ENCODE peak calls at places on chromosomes 6 and 20, in six cellular contexts. D is adrenal gland, K is fibroblast of the aortic adventitia, N is brain microvascular endothelial cell, Q is K562, G is prostate gland. E is an unnamed sample.

GRCh38 chr6:4961322-4962168 is 42.3 kb downstream of the RPP40 start:
- DNase-seq in Q (no peak), D (no peak), G (no peak), K (no peak), N (no peak), E (no peak)

GRCh38 chr20:32456869-32457421 is 98.8 kb downstream of the ASXL1 start:
- DNase-seq in D (peak; percentile 55), K (no peak), Q (no peak), G (no peak), N (no peak), E (no peak)

GRCh38 chr6:26358511-26358981 is 6.5 kb upstream of the BTN3A2 start:
- DNase-seq in Q (no peak), K (no peak), N (no peak), D (no peak), G (no peak), E (no peak)

GRCh38 chr20:25511183-25511582 is 74.1 kb downstream of the NINL start:
- DNase-seq in Q (no peak), N (no peak), G (no peak), K (no peak), D (no peak), E (no peak)

GRCh38 chr6:154487367-154488275 is 22.9 kb downstream of the CNKSR3 start:
- DNase-seq in D (no peak), N (no peak), Q (no peak), K (no peak), G (no peak), E (peak; percentile 83)

GRCh38 chr6:2038096-2038495 is 207.3 kb downstream of the GMDS start:
- DNase-seq in D (no peak), Q (no peak), N (peak; percentile 8), K (peak; percentile 33), G (no peak), E (no peak)

GRCh38 chr20:25194333-25194972 is 1.1 kb upstream of the ENTPD6 start:
- DNase-seq in D (no peak), Q (no peak), G (no peak), N (no peak), K (no peak), E (no peak)

GRCh38 chr20:59624401-59624800 is 20.1 kb downstream of the PHACTR3 start:
- DNase-seq in K (no peak), Q (no peak), D (no peak), G (no peak), N (no peak), E (no peak)

GRCh38 chr6:137237413-137238170 is 18.4 kb upstream of the IFNGR1 start:
- DNase-seq in N (peak; percentile 83), K (peak; percentile 90), D (no peak), G (no peak), Q (no peak), E (no peak)

GRCh38 chr20:10611357-10611756 is 62.4 kb downstream of the JAG1 start:
- DNase-seq in G (peak; percentile 33), N (peak; percentile 78), Q (peak; percentile 16), D (peak; percentile 32), K (peak; percentile 57), E (no peak)

GRCh38 chr6:107653183-107653580 is 163.3 kb downstream of the SOBP start:
- DNase-seq in Q (peak; percentile 21), D (no peak), K (no peak), G (no peak), N (no peak), E (no peak)

GRCh38 chr6:133208183-133208755 is 32.9 kb upstream of the EYA4 start:
- DNase-seq in N (no peak), G (no peak), K (no peak), D (no peak), Q (no peak), E (no peak)

GRCh38 chr6:163872335-163872734 is 457.8 kb downstream of the QKI start:
- DNase-seq in G (peak; percentile 37), N (peak; percentile 84), D (no peak), Q (no peak), K (peak; percentile 69), E (peak; percentile 8)

GRCh38 chr20:62156592-62157386 is 13.2 kb downstream of the SS18L1 start:
- DNase-seq in G (peak; percentile 30), Q (peak; percentile 80), N (peak; percentile 42), D (peak; percentile 78), K (peak; percentile 39), E (no peak)

GRCh38 chr20:24816907-24817306 is 132.2 kb upstream of the CST7 start:
- DNase-seq in N (no peak), K (no peak), G (no peak), Q (no peak), D (no peak), E (no peak)

GRCh38 chr6:63573140-63573898 is 1.0 kb downstream of the LOC128125822 start:
- DNase-seq in N (peak; percentile 55), K (peak; percentile 76), Q (peak; percentile 53), D (peak; percentile 86), G (peak; percentile 97), E (peak; percentile 73)

GRCh38 chr6:63560806-63561672 is 11.2 kb upstream of the LOC128125822 start:
- DNase-seq in N (no peak), K (peak; percentile 80), G (no peak), Q (no peak), D (no peak), E (no peak)

GRCh38 chr6:76120302-76120701 is 47.8 kb upstream of the IMPG1 start:
- DNase-seq in G (no peak), N (no peak), Q (no peak), K (no peak), D (no peak), E (no peak)

GRCh38 chr6:11692451-11693376 is 85.9 kb downstream of the ADTRP start:
- DNase-seq in K (peak; percentile 28), N (no peak), G (no peak), D (no peak), Q (no peak), E (no peak)

GRCh38 chr6:154751020-154751800 is 18.0 kb downstream of the SCAF8 start:
- DNase-seq in Q (no peak), K (no peak), N (no peak), D (no peak), G (no peak), E (no peak)

GRCh38 chr6:11931296-11932035 is 80.6 kb upstream of the HIVEP1 start:
- DNase-seq in K (no peak), D (no peak), Q (peak; percentile 92), G (no peak), N (no peak), E (no peak)

DNA sequence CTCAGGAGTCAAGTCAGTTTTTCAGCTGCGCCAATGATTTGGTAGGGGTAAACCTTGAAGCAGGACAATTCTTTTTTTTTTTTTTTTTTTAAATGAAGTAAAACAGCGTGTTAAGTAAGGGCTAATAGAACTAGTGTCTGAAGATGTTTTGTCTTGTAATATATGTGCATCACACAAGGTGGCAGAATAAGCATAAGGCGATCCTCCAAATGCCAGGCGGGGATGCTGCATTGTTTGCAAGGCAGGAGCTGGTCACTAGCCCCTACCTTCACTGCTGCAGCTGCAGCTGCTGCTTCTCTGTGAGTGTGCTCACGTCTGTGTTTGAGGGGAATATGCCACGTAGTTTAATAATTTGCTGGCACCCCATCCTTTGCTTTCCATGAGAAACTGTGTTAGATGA is 272.7 kb upstream of the MAP3K7 start:
- DNase-seq in N (no peak), G (no peak), D (no peak), Q (no peak), K (no peak), E (no peak)
- TF ChIP-seq CTCF in N (no peak), G (peak; percentile 6), D (no peak), Q (no peak), K (no peak), E (peak; percentile 45)

DNA sequence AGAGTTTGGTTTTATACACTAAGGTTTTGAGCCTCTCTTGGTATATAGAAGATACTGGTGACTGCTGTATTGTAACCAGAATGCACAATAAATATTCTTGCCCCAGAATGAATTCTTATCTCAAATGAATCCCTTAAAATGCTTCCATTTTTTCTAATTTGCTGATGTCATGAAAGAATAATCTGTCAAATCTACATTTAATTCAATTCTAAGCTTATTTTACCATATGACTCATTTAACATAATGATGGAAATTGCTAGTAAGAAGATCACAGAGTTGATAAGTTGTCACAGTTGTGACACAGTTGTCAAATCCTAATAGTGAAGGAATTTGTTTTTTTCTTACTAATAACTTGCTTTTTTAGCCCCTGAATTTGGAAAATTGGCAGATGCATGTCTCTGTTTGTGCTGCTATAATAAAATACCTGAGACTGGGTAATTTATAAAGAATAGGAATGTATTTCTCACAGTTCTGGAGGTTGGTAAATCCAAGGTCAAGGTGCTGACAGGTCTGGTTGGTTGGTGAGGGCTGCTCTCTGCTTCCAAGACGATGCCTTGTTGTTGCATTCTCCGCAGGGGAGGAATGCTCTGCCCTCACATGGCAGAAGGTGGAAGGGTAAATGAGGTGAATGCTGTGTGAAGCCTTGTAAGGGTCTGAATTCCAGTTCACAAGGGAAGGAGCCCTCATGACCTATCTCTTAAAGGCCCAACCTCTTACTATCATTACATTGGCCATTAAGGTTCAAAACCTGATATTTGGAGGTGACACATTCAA is 4.7 kb downstream of the ECT2L start:
- DNase-seq in K (no peak), N (no peak), D (no peak), G (no peak), Q (no peak), E (no peak)
- TF ChIP-seq CTCF in K (no peak), N (no peak), D (no peak), G (no peak), Q (peak; percentile 17), E (no peak)

DNA sequence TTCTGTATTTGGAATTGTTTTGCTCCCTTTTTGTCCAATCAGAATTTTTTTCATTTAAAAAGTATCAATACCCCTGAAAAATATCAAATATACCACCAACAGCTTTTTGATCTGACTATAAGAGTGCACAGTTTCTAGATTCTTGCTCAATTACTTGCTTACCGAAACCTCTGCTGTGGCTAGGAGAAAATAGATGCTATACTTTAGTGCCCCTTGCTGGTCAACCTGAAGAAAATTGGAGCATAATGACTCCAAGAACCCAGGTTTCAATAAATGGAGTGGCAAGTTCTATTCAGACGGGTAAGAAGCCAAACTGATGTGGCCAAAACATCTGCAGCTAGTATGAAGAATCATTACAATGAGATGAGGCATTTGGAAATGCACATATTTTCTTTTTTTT is 91.4 kb upstream of the SASH1 start:
- DNase-seq in N (peak; percentile 41), G (no peak), Q (no peak), D (no peak), K (peak; percentile 87), E (peak; percentile 26)
- TF ChIP-seq CTCF in N (peak; percentile 53), G (peak; percentile 65), Q (peak; percentile 15), D (peak; percentile 51), K (peak; percentile 61), E (peak; percentile 57)

GRCh38 chr6:74415056-74415455 is 719.1 kb downstream of the CD109 start:
- DNase-seq in Q (no peak), G (no peak), K (no peak), N (no peak), D (no peak), E (no peak)

GRCh38 chr6:74410630-74411029 is 714.6 kb downstream of the CD109 start:
- DNase-seq in D (no peak), Q (no peak), N (no peak), K (no peak), G (no peak), E (no peak)

GRCh38 chr6:74408844-74409243 is 712.8 kb downstream of the CD109 start:
- DNase-seq in N (peak; percentile 1), D (no peak), Q (no peak), K (peak; percentile 3), G (no peak), E (no peak)

GRCh38 chr6:74404366-74404765 is 708.4 kb downstream of the CD109 start:
- DNase-seq in Q (no peak), G (no peak), D (no peak), N (no peak), K (peak; percentile 62), E (no peak)

DNA sequence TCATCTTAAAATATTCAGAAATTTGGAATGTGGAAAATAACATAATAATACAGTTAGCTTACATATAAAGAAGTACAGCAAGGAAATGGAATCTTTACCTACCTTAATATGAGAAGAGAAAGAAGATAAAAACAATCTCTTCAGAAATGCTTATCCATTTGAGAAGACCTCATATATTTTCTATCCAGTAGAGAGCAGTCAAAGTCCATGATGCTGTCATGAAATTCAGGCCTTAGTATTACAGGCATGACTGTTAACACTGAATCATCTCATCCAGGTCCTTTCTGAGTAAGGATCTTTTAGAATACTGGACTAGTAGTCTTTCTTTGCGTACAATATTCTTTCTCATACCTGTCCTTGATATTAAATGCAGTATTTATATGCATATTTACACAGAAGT is 713.4 kb downstream of the CD109 start:
- DNase-seq in D (no peak), G (no peak), N (peak; percentile 66), Q (no peak), K (peak; percentile 85), E (peak; percentile 7)
- TF ChIP-seq CTCF in D (peak; percentile 41), G (peak; percentile 27), N (peak; percentile 49), Q (no peak), K (peak; percentile 60), E (peak; percentile 49)